ENCODE peak calls at places on chromosomes 5 and 9, in seven cellular contexts. O, W, H, S, V, C and P are unnamed samples.

GRCh38 chr5:179974946-179975712 is 67.4 kb upstream of the TBC1D9B start:
- DNase-seq in H (peak), V (peak), S (peak), W (peak), O (peak), C (no peak), P (peak)

GRCh38 chr5:61625682-61626620 is 293.9 kb downstream of the ZSWIM6 start:
- DNase-seq in H (peak), W (peak), C (no peak), O (no peak), S (peak), V (peak), P (no peak)

GRCh38 chr9:4946937-4947336 is 38.1 kb upstream of the JAK2 start:
- DNase-seq in H (no peak), W (no peak), C (no peak), O (no peak), S (no peak), V (no peak), P (no peak)

GRCh38 chr9:83245979-83246659 is 183.2 kb upstream of the RASEF start:
- DNase-seq in W (no peak), V (no peak), O (no peak), H (no peak), S (no peak), C (no peak), P (no peak)

GRCh38 chr5:52702877-52703276 is 84.8 kb upstream of the ITGA1 start:
- DNase-seq in S (no peak), H (peak), C (no peak), O (no peak), W (no peak), V (no peak), P (no peak)

GRCh38 chr9:108476574-108476973 is 379.2 kb downstream of the ACTL7B start:
- DNase-seq in C (no peak), V (no peak), S (no peak), W (no peak), O (peak), H (peak), P (no peak)

GRCh38 chr5:68449380-68449779 is 233.8 kb downstream of the PIK3R1 start:
- DNase-seq in S (no peak), O (no peak), C (no peak), H (peak), V (no peak), W (no peak), P (no peak)

GRCh38 chr5:44538831-44539539 is 149.8 kb upstream of the FGF10 start:
- DNase-seq in C (no peak), W (peak), S (no peak), O (no peak), H (peak), V (no peak), P (no peak)

GRCh38 chr9:17251100-17251499 is 116.3 kb downstream of the CNTLN start:
- DNase-seq in H (no peak), O (no peak), W (no peak), S (no peak), V (no peak), C (no peak), P (no peak)

GRCh38 chr5:111603446-111603827 is 91.1 kb upstream of the STARD4 start:
- DNase-seq in V (no peak), O (no peak), H (no peak), C (no peak), W (peak), S (no peak), P (no peak)

GRCh38 chr9:129511320-129511900 is 109.5 kb downstream of the C9orf50 start:
- DNase-seq in C (no peak), S (no peak), V (no peak), O (no peak), W (no peak), H (no peak), P (no peak)

GRCh38 chr9:108512426-108513173 is 343.2 kb downstream of the ACTL7B start:
- DNase-seq in O (no peak), H (peak), C (no peak), V (peak), W (no peak), S (no peak), P (no peak)

GRCh38 chr5:175816348-175816747 is 55.0 kb upstream of the CPLX2 start:
- DNase-seq in S (no peak), C (peak), H (no peak), W (no peak), O (no peak), V (no peak), P (no peak)

GRCh38 chr9:15834541-15834940 is 281.7 kb downstream of the CCDC171 start:
- DNase-seq in C (no peak), O (peak), S (no peak), W (peak), H (no peak), V (no peak), P (peak)

GRCh38 chr9:129458155-129458661 is 162.7 kb downstream of the C9orf50 start:
- DNase-seq in C (no peak), O (no peak), H (peak), S (peak), W (no peak), V (no peak), P (no peak)

GRCh38 chr9:121075251-121076036 is 689 bp downstream of the CNTRL start:
- DNase-seq in V (peak), O (peak), C (no peak), W (peak), H (peak), S (peak), P (peak)

GRCh38 chr5:179975713-179976030 is 68.0 kb upstream of the TBC1D9B start:
- DNase-seq in W (no peak), O (no peak), V (no peak), C (no peak), H (no peak), S (no peak), P (no peak)

GRCh38 chr9:35705372-35705771 is 15.6 kb upstream of the TPM2 start:
- DNase-seq in C (no peak), W (no peak), V (no peak), H (no peak), S (no peak), O (no peak), P (no peak)

GRCh38 chr9:105877719-105878118 is 183.4 kb downstream of the TMEM38B start:
- DNase-seq in W (no peak), V (peak), S (no peak), C (no peak), O (no peak), H (no peak), P (no peak)

GRCh38 chr9:109141375-109141774 is 21.6 kb upstream of the TMEM245 start:
- DNase-seq in W (no peak), C (no peak), S (no peak), O (no peak), H (no peak), V (peak), P (no peak)

GRCh38 chr9:120242397-120242796 is 337.6 kb downstream of the CDK5RAP2 start:
- DNase-seq in W (no peak), H (no peak), O (no peak), C (no peak), S (no peak), V (no peak), P (no peak)

GRCh38 chr5:55575815-55576583 is 41.2 kb upstream of the PLPP1 start:
- DNase-seq in W (peak), V (no peak), H (no peak), O (no peak), C (no peak), S (peak), P (no peak)

GRCh38 chr5:9851458-9851857 is 221.3 kb upstream of the TAS2R1 start:
- DNase-seq in V (peak), S (no peak), C (no peak), O (peak), H (peak), W (no peak), P (no peak)

GRCh38 chr5:143629871-143630658 is 181.9 kb upstream of the HMHB1 start:
- DNase-seq in W (no peak), C (no peak), O (peak), H (peak), S (no peak), V (no peak), P (no peak)

GRCh38 chr5:14557840-14558239 is 23.8 kb upstream of the OTULINL start:
- DNase-seq in H (no peak), C (no peak), V (no peak), O (no peak), S (no peak), W (peak), P (no peak)

GRCh38 chr5:174982381-174982780 is 258.0 kb downstream of the MSX2 start:
- DNase-seq in W (no peak), O (no peak), S (no peak), H (no peak), V (no peak), C (no peak), P (no peak)

GRCh38 chr5:82387041-82387818 is 109.1 kb upstream of the RPS23 start:
- DNase-seq in O (peak), S (no peak), V (no peak), C (peak), H (no peak), W (peak), P (no peak)

GRCh38 chr9:133405508-133406009 is 12.3 kb downstream of the REXO4 start:
- DNase-seq in S (no peak), H (peak), V (no peak), O (no peak), W (no peak), C (no peak), P (no peak)

GRCh38 chr5:151448038-151448985 is 909 bp downstream of the SLC36A1 start:
- DNase-seq in O (peak), V (peak), H (peak), C (no peak), W (peak), S (peak), P (peak)

GRCh38 chr5:176915906-176916305 is 16.8 kb upstream of the HK3 start:
- DNase-seq in W (no peak), O (no peak), S (peak), V (no peak), H (no peak), C (no peak), P (no peak)

GRCh38 chr9:97983524-97984187 is 515 bp downstream of the ANP32B start:
- DNase-seq in S (peak), V (peak), H (peak), O (peak), C (no peak), W (peak), P (peak)

GRCh38 chr5:126516133-126516532 is 78.9 kb downstream of the ALDH7A1 start:
- DNase-seq in W (peak), S (no peak), V (no peak), H (peak), C (no peak), O (no peak), P (no peak)

DNA sequence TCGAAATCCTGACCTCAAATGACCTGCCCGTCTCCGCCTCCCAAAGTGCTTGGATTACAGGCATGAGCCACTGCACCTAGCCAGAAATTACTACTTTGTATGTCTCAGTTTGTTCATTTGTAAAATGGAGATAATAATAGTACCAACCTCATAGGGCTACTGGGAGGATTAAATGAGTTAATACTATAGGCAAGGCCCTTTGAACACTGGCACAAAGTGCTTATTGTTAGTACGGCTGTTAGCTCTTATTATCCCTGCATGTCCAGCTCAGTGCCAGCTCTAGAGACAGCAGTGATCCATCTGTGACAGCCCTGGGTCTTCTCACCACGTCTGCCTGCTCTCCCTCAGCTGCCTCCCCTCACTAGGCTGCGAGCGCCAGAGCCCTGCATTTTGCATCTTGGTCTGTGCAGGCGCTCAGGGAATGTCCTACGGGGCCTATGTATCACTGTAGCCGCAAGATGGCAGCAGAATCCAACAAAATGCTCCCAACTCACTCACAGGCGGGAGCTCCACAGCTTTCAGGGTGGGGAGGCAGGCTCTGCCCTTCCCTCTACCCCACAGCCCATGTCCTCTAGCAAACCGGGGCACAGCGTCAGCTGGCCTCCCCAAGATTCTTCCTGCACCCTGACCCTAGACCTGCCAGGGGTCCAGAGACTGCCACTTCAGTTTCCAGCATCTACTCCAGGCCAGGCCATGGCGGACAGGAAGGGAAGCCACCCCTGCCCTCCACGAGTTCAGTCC is 17.7 kb upstream of the AKNA start:
- DNase-seq in W (peak), V (peak), S (peak), H (peak), C (peak), O (peak), P (peak)
- TF ChIP-seq EZH2phosphoT487 in W (no peak), V (no peak), S (no peak), H (no peak), C (no peak), O (no peak), P (no peak)

GRCh38 chr9:112378441-112379176 is 1.3 kb upstream of the HSDL2 start:
- DNase-seq in S (no peak), C (no peak), W (peak), H (peak), O (peak), V (no peak), P (no peak)
- TF ChIP-seq EZH2phosphoT487 in S (no peak), C (no peak), W (no peak), H (no peak), O (no peak), V (no peak), P (no peak)

DNA sequence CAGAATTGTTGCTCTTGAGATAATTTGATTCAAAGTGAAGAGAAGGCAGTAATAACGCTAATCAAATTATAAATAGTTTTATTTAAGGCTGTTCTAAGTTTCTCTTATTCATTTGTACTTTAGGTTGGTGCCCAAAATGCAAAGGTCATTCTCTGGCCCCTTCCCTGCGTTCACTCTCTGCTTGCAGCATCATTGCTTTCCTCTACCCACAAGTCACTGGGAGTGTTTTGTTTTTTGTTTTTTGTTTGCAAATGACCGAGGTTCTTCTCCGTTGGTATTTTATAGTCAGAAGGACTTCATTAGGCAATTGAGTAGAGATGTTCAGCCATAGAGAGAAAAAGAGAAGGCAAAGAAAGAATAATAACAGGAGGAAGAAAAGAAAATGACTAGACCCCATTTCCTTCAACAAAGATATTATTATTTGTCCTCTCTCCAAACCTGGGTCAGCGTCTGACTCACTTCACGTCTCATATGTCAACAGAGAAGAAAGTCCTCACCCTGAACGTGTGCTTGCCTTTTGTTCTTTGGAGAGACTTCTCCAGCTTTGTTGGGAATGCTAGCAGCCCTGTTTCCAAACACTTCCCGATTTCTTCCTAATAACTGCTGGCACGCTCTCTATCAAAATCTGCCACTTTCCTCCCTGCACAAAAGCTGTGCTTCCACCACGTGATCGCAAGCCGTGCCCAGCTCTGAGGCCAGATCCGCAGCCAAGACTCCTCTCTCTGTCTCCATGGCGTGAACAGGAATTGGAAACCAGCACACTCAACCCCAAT is 119.8 kb downstream of the EBF1 start:
- DNase-seq in V (peak), W (no peak), S (no peak), H (peak), C (no peak), O (peak), P (no peak)
- TF ChIP-seq EZH2phosphoT487 in V (no peak), W (no peak), S (no peak), H (no peak), C (no peak), O (no peak), P (no peak)

DNA sequence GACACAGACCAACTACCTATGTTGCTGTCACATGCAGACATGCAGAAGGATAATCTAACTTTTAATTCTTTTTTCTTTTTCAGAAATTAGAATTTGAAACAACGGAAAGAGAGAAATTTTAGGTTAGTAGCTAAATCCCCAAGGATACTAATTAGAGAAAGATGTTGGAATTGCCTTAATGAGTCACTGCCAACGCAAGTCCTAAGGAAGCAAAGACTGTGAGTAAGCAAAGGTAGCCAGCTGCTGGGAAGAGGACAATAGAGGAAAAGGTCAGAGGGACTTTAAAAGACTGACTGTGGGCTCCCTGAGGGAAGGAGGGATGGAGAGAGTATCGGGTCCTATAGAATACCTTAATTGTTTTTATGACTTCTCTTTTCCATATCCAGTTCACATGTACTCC is 461.9 kb upstream of the PAPPA start:
- DNase-seq in W (peak), C (no peak), O (peak), V (no peak), H (peak), S (no peak), P (no peak)
- TF ChIP-seq EZH2phosphoT487 in W (no peak), C (no peak), O (no peak), V (no peak), H (no peak), S (no peak), P (no peak)

GRCh38 chr9:123686131-123686848 is 243.6 kb downstream of the DENND1A start:
- DNase-seq in S (no peak), H (peak), W (peak), O (peak), C (no peak), V (no peak), P (no peak)
- TF ChIP-seq EZH2phosphoT487 in S (no peak), H (no peak), W (no peak), O (no peak), C (no peak), V (no peak), P (no peak)

GRCh38 chr5:141567513-141568117 is 51.2 kb downstream of the DIAPH1 start:
- DNase-seq in C (no peak), H (peak), V (peak), O (peak), S (peak), W (peak), P (peak)
- TF ChIP-seq EZH2phosphoT487 in C (no peak), H (no peak), V (no peak), O (no peak), S (no peak), W (no peak), P (no peak)

DNA sequence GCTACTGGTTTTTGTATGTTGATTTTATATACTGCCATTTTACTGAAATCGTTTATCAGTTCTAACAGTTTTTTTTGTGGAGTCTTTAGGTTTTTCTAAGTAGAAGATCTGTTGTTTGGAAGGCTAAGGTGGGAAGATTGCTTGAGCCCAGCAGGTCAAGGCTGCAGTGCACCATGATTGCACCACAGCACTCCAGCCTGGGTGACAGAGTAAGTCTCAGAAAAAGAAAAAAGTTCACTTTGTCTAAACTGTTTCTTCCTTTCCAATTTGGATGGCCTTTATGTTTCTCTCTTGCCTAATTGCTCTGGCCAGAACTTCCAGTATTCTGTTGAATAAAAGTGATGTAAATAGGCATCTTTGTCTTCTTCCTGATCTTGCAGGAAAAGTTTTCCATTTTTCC is 124.5 kb upstream of the LRRTM2 start:
- DNase-seq in O (no peak), W (no peak), S (no peak), V (no peak), C (no peak), H (no peak), P (no peak)
- TF ChIP-seq EZH2phosphoT487 in O (no peak), W (no peak), S (no peak), V (no peak), C (no peak), H (no peak), P (no peak)

GRCh38 chr9:20473566-20474116 is 148.7 kb downstream of the MLLT3 start:
- DNase-seq in W (no peak), O (no peak), V (no peak), S (no peak), C (no peak), H (peak), P (no peak)
- TF ChIP-seq EZH2phosphoT487 in W (no peak), O (no peak), V (no peak), S (no peak), C (no peak), H (no peak), P (no peak)